ENCODE peak calls at places on chromosomes 4 and X, in five cellular contexts. Q is HT-29, C is NCI-H2081, W is type B pancreatic cell, L is nephron progenitor cell. I is an unnamed sample.

GRCh38 chr4:15001248-15001824 is 945 bp upstream of the CPEB2 start:
- DNase-seq in Q (peak), C (peak), W (peak), L (peak), I (peak)

GRCh38 chr4:186058253-186058979 is 10.5 kb upstream of the TLR3 start:
- DNase-seq in Q (no peak), C (no peak), W (no peak), L (no peak), I (no peak)

GRCh38 chrX:104105863-104106262 is 6.5 kb upstream of the ZCCHC18 start:
- DNase-seq in Q (no peak), C (no peak), W (no peak), L (no peak), I (no peak)

GRCh38 chr4:68655764-68656444 is 14.5 kb downstream of the UGT2B15 start:
- DNase-seq in Q (peak), C (no peak), W (no peak), L (no peak), I (no peak)

GRCh38 chr4:866761-867390 is 40.9 kb upstream of the CPLX1 start:
- DNase-seq in Q (no peak), C (no peak), W (no peak), L (no peak), I (no peak)

GRCh38 chr4:123291329-123291728 is 105.3 kb upstream of the SPRY1 start:
- DNase-seq in Q (no peak), C (no peak), W (no peak), L (no peak), I (no peak)

GRCh38 chrX:1537031-1537715 is at the start of gene P2RY8:
- DNase-seq in Q (peak), C (no peak), W (peak), L (no peak), I (peak)

GRCh38 chr4:157151711-157152110 is 68.8 kb upstream of the GRIA2 start:
- DNase-seq in Q (no peak), C (no peak), W (no peak), L (no peak), I (no peak)

GRCh38 chr4:53450773-53451172 is 73.3 kb downstream of the FIP1L1 start:
- DNase-seq in Q (no peak), C (no peak), W (no peak), L (no peak), I (no peak)

GRCh38 chr4:74598611-74599325 is 153.8 kb downstream of the AREG start:
- DNase-seq in Q (no peak), C (no peak), W (no peak), L (no peak), I (no peak)

GRCh38 chrX:21412029-21412428 is 37.8 kb downstream of the CNKSR2 start:
- DNase-seq in Q (no peak), C (no peak), W (no peak), L (no peak), I (no peak)

GRCh38 chr4:91936301-91936700 is 367.5 kb upstream of the GRID2 start:
- DNase-seq in Q (peak), C (peak), W (no peak), L (no peak), I (no peak)

GRCh38 chr4:169160825-169161224 is 109.9 kb downstream of the SH3RF1 start:
- DNase-seq in Q (no peak), C (no peak), W (no peak), L (peak), I (no peak)

GRCh38 chr4:31701256-31701655 is 981.1 kb downstream of the PCDH7 start:
- DNase-seq in Q (no peak), C (no peak), W (no peak), L (no peak), I (no peak)

GRCh38 chr4:32010221-32010620 is 1290.1 kb downstream of the PCDH7 start:
- DNase-seq in Q (no peak), C (no peak), W (no peak), L (no peak), I (no peak)

GRCh38 chrX:119468186-119468929 is at the start of gene SLC25A5:
- DNase-seq in Q (peak), C (peak), W (peak), L (peak), I (peak)